ENCODE peak calls at places on chromosomes 4 and X, in four cellular contexts. B, T, Y and C are unnamed samples.

GRCh38 chrX:111348363-111348927 is 63.5 kb downstream of the DCX start:
- DNase-seq in B (no peak), Y (no peak), T (no peak), C (no peak)

GRCh38 chr4:153337686-153338085 is 6.8 kb upstream of the MND1 start:
- DNase-seq in B (no peak), Y (no peak), T (no peak), C (no peak)

GRCh38 chr4:92304636-92305035 is 870 bp downstream of the GRID2 start:
- DNase-seq in T (no peak), Y (no peak), B (no peak), C (no peak)

GRCh38 chr4:1763550-1764080 is 29.5 kb upstream of the FGFR3 start:
- DNase-seq in T (no peak), Y (no peak), B (no peak), C (no peak)

GRCh38 chr4:89024051-89024675 is 32.8 kb downstream of the FAM13A start:
- DNase-seq in B (peak; percentile 41), Y (peak; percentile 30), T (peak; percentile 86), C (peak; percentile 49)

GRCh38 chrX:135432881-135433521 is 11.3 kb downstream of the SMIM10L2A start:
- DNase-seq in B (no peak), T (no peak), Y (no peak), C (no peak)

GRCh38 chr4:124918559-124919122 is 206.1 kb upstream of the ANKRD50 start:
- DNase-seq in B (no peak), Y (no peak), T (no peak), C (no peak)

GRCh38 chr4:124526760-124527159 is 185.8 kb downstream of the ANKRD50 start:
- DNase-seq in T (no peak), B (no peak), Y (no peak), C (no peak)

GRCh38 chrX:153669174-153669890 is 4.3 kb downstream of the PNCK start:
- DNase-seq in T (no peak), B (peak; percentile 20), Y (peak; percentile 28), C (peak; percentile 41)

GRCh38 chrX:147848009-147848408 is 63.7 kb upstream of the FMR1 start:
- DNase-seq in Y (no peak), B (no peak), T (no peak), C (no peak)

GRCh38 chr4:118034061-118034785 is at the start of gene NDST3:
- DNase-seq in B (no peak), T (peak; percentile 88), Y (no peak), C (no peak)